ENCODE peak calls at places on chromosome 11, in four cellular contexts. E is GM12878, N is K562, J is H1. I is an unnamed sample.

GRCh38 chr11:115676206-115676605 is 172.0 kb upstream of the CADM1 start:
- DNase-seq in J (no peak), E (no peak), N (no peak), I (no peak)

GRCh38 chr11:129117595-129118350 is 74.4 kb downstream of the ARHGAP32 start:
- DNase-seq in J (no peak), E (no peak), N (peak; percentile 27), I (peak; percentile 64)

GRCh38 chr11:121318848-121319834 is 26.6 kb downstream of the SC5D start:
- DNase-seq in N (peak; percentile 21), J (no peak), E (no peak), I (peak; percentile 30)

GRCh38 chr11:9714540-9714939 is 50.7 kb downstream of the SWAP70 start:
- DNase-seq in E (no peak), N (no peak), J (no peak), I (no peak)

GRCh38 chr11:83278351-83278750 is 7.8 kb downstream of the CCDC90B start:
- DNase-seq in E (no peak), N (no peak), J (no peak), I (no peak)

GRCh38 chr11:78150754-78151153 is 11.3 kb upstream of the ALG8 start:
- DNase-seq in J (no peak), E (no peak), N (no peak), I (no peak)

GRCh38 chr11:77776455-77776854 is 44.1 kb downstream of the RSF1 start:
- DNase-seq in N (no peak), E (no peak), J (no peak), I (peak; percentile 29)

GRCh38 chr11:83713701-83714100 is 427.5 kb upstream of the CCDC90B start:
- DNase-seq in N (no peak), E (no peak), J (no peak), I (no peak)

GRCh38 chr11:27241316-27242122 is 121.5 kb downstream of the CCDC34 start:
- DNase-seq in J (no peak), N (peak; percentile 16), E (no peak), I (no peak)

GRCh38 chr11:6223854-6224253 is 10.6 kb downstream of the FHIP1B start:
- DNase-seq in J (no peak), N (no peak), E (no peak), I (no peak)

GRCh38 chr11:5258543-5259262 is 4.1 kb upstream of the HBG2 start:
- DNase-seq in N (peak; percentile 52), E (no peak), J (no peak), I (no peak)

DNA sequence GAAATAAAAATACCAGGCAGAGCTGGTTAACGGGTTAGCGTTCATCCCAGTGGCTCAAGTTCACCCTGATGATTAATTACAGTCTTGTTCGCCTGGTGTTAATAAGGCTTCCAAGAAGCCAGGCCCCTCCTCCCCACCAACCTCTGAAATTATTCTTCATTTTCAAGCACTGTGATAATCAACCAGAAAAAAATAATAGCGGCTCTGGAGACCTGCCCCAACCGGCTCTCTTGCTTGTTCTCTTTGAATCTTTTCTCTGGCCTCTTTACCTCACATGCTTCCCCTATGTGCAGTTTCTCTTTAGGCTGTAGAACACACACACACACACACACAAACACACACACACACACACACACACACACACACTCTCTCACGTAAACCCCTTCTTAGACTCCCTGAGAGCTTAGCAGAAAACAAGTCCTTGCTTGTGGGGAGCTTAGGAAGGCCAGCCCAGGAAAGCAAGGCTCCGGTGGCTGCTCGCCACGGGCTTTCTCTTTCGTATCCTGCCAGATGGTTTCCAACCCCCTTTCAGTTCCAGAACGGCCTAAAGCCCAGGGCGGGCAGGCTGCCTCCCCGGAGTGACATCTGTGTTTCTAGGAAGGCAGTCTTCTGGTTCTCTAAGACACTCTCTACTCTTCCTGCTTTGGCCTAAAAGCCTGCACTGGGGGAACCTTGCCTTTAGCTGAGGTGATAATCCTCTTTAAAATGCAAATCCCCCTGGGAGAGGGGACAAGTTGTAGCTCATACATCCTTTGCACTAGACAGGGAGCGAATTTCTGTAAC is 106.4 kb upstream of the SESN3 start:
- DNase-seq in E (peak; percentile 36), J (no peak), N (no peak), I (no peak)
- TF ChIP-seq KDM1A in E (no peak), J (no peak), N (no peak), I (no peak)

GRCh38 chr11:75456596-75456995 is 23.6 kb upstream of the KLHL35 start:
- DNase-seq in N (no peak), E (no peak), J (no peak), I (no peak)
- TF ChIP-seq CBX5 in N (no peak), E (no peak), J (no peak), I (no peak)

GRCh38 chr11:2090172-2091111 is 48.7 kb downstream of the IGF2 start:
- DNase-seq in N (no peak), J (no peak), E (no peak), I (no peak)

GRCh38 chr11:2089536-2090165 is 49.5 kb downstream of the IGF2 start:
- DNase-seq in J (no peak), E (no peak), N (peak; percentile 93), I (peak; percentile 54)

GRCh38 chr11:2088746-2089535 is 50.2 kb downstream of the IGF2 start:
- DNase-seq in N (peak; percentile 24), J (no peak), E (no peak), I (peak; percentile 48)

GRCh38 chr11:2086239-2087040 is 52.7 kb downstream of the IGF2 start:
- DNase-seq in E (no peak), J (no peak), N (peak; percentile 2), I (no peak)

DNA sequence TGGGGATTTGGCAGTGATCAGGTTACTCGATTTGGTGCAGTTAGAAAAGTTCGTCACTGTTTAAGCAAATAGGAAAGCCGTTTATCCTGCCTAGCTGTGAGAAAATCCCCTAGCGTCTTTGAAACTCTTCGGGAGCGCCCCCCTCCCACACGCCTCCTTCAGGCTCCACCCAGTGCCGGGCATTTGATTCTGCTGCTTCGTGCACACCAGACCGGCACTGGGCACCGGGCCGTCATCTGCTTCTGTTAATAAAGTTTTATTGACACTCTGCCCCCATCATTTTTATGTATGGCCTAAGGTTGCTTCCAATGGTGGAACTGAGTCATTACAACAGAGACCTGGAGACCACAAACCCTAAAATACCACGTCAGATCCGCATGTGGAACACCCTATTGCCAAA is 50.9 kb downstream of the IGF2 start:
- DNase-seq in E (no peak), J (no peak), N (peak; percentile 9), I (no peak)
- TF ChIP-seq EP300 in E (no peak), J (no peak), N (no peak), I (no peak)

GRCh38 chr11:91912322-91912721 is 312.3 kb upstream of the FAT3 start:
- DNase-seq in N (no peak), J (no peak), E (no peak), I (no peak)

GRCh38 chr11:91904792-91905785 is 319.5 kb upstream of the FAT3 start:
- DNase-seq in N (peak; percentile 30), J (no peak), E (no peak), I (no peak)

DNA sequence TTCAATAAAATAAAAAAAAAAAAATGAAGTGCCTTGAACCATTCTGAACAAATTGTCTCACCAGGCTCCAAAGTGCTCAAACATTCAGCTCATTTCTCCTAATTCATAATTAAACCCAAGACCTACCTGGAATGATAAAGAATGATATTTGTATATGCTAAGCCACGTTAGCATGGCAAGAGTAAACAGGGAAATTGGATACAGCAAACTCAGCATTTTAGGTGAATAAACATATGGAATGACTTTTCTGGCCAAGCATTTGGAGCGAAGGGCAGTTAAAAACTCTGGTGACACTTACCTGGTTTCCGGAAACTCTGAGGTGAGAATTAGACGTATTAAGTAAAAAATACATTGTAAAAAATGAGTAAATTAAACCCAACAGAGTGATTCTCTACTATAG is 317.4 kb upstream of the FAT3 start:
- DNase-seq in N (no peak), J (no peak), E (no peak), I (no peak)
- TF ChIP-seq KDM1A in N (no peak), J (no peak), E (no peak), I (no peak)

GRCh38 chr11:101430236-101430635 is 153.6 kb downstream of the TRPC6 start:
- DNase-seq in J (no peak), E (no peak), N (no peak), I (no peak)
- TF ChIP-seq CBX5 in J (no peak), E (no peak), N (no peak), I (no peak)

GRCh38 chr11:8026982-8027381 is 39.8 kb downstream of the EIF3F start:
- DNase-seq in N (no peak), E (no peak), J (no peak), I (no peak)
- TF ChIP-seq EP300 in N (no peak), E (no peak), J (no peak), I (no peak)

DNA sequence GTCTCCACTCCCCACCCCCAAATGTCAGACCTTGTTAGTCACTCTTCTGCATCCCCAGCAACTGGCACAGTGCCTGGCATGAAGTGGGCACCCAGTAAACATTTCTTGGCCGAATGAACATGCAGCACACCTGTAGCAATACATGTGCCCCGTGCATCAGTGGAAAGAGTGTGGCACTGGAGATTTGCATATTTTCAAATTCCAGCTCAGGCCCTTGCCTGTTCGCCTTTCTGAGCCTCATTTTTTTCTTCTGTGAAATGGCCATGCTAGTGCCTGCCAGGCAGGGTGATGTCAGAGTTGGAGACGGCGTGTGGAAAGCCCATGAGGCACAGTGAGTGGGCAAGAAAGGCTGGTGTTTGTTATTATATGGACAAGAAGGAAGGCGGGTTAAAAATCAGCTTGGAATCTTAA is 38.7 kb downstream of the CD82 start:
- DNase-seq in J (no peak), N (no peak), E (no peak), I (no peak)
- TF ChIP-seq KDM1A in J (no peak), N (no peak), E (no peak), I (no peak)

GRCh38 chr11:13102575-13102840 is 93.4 kb downstream of the RASSF10 start:
- DNase-seq in N (no peak), J (no peak), E (no peak), I (no peak)

GRCh38 chr11:13105237-13105844 is 96.2 kb downstream of the RASSF10 start:
- DNase-seq in N (peak; percentile 78), J (no peak), E (no peak), I (no peak)

GRCh38 chr11:13104619-13105236 is 95.6 kb downstream of the RASSF10 start:
- DNase-seq in E (no peak), J (no peak), N (no peak), I (peak; percentile 13)

GRCh38 chr11:13102865-13103539 is 93.9 kb downstream of the RASSF10 start:
- DNase-seq in J (no peak), E (no peak), N (peak; percentile 62), I (no peak)

DNA sequence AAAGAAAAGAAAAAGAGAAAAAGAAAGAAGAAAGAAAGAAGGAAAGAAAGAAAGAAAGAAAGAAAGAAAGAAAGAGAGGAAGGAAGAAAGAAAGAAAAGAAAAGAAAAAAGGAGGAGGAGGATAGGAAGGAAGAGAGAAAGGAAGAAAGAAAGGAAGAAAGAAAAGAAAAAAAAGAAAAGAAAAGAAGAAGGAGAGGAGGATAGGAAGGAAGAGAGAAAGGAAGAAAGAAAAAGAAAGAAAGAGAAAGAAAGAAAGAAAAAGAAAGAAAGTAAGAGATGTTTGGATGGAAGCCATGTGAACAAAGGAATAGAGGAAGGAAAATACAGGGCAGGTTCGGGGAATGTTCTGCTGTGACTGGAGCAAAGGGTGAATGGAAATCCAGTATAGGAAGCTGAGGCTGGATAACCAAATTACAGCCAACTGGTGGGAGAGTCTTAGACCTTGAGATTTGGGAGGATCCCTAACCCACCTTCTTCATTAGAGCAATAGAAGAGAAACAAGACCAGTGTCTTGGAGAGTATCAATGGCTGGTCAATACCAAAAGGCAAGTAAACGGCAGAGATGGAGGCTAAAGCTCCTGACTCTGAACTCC is 94.9 kb downstream of the RASSF10 start:
- DNase-seq in E (no peak), J (no peak), N (no peak), I (no peak)
- TF ChIP-seq CBX5 in E (no peak), J (no peak), N (no peak), I (no peak)

I was measured in HepG2.